ENCODE peak calls at places on chromosomes 1 and 21, in four cellular contexts. N, Z, B and I are unnamed samples.
A peak's percentile ranks its signal among the peaks of the same experiment; 100 is the strongest.

GRCh38 chr1:221620437-221621384 is 121.2 kb downstream of the DUSP10 start:
- DNase-seq in N (no peak), Z (peak; percentile 17), B (peak; percentile 69), I (peak; percentile 11)

GRCh38 chr1:60345621-60346020 is 272.1 kb upstream of the C1orf87 start:
- DNase-seq in N (no peak), Z (no peak), B (peak; percentile 45), I (no peak)

GRCh38 chr1:1250828-1251284 is 4.3 kb upstream of the C1QTNF12 start:
- DNase-seq in N (no peak), Z (peak; percentile 81), B (peak; percentile 93), I (no peak)

GRCh38 chr1:23600283-23600682 is 41.0 kb upstream of the ID3 start:
- DNase-seq in N (no peak), Z (no peak), B (no peak), I (no peak)

GRCh38 chr1:159996653-159997052 is 35.1 kb downstream of the PIGM start:
- DNase-seq in N (no peak), Z (no peak), B (peak; percentile 84), I (no peak)

GRCh38 chr1:239545466-239545865 is 159.1 kb downstream of the CHRM3 start:
- DNase-seq in N (no peak), Z (no peak), B (no peak), I (no peak)

GRCh38 chr1:54850737-54851136 is 36.3 kb downstream of the DHCR24 start:
- DNase-seq in N (no peak), Z (no peak), B (peak; percentile 63), I (no peak)

GRCh38 chr1:26597629-26598039 is 68.1 kb downstream of the RPS6KA1 start:
- DNase-seq in N (no peak), Z (peak; percentile 52), B (peak; percentile 67), I (no peak)

GRCh38 chr21:20570824-20571232 is 427.4 kb upstream of the NCAM2 start:
- DNase-seq in N (no peak), Z (no peak), B (no peak), I (no peak)

GRCh38 chr1:89125571-89126233 is at the start of gene GBP2:
- DNase-seq in N (no peak), Z (no peak), B (peak; percentile 84), I (no peak)

GRCh38 chr1:92483442-92484170 is 3.1 kb downstream of the GFI1 start:
- DNase-seq in N (no peak), Z (peak; percentile 84), B (no peak), I (peak; percentile 15)

GRCh38 chr1:15180189-15180588 is 26.6 kb downstream of the TMEM51 start:
- DNase-seq in N (no peak), Z (peak; percentile 42), B (no peak), I (no peak)

GRCh38 chr21:42997053-42997452 is 22.7 kb downstream of the PKNOX1 start:
- DNase-seq in N (peak; percentile 57), Z (no peak), B (peak; percentile 86), I (no peak)

GRCh38 chr1:192506741-192507155 is 68.8 kb upstream of the RGS1 start:
- DNase-seq in N (no peak), Z (no peak), B (peak; percentile 18), I (no peak)

GRCh38 chr1:68409426-68409825 is 40.3 kb downstream of the RPE65 start:
- DNase-seq in N (no peak), Z (no peak), B (no peak), I (no peak)